ENCODE peak calls at places on chromosomes 13 and 19, in eight cellular contexts. O is NCI-H1092 treated with DMSO at 0.1 percent for 48 hours, S is type B pancreatic cell, F is HT1080, U is lower lobe of right lung, L is HFF-Myc, C is testis, Z is AML-193. W is an unnamed sample.
A peak's percentile ranks its signal among the peaks of the same experiment; 100 is the strongest.

GRCh38 chr19:38317104-38317612 is 1.4 kb upstream of the YIF1B start:
- DNase-seq in O (no peak), S (no peak), F (no peak), U (no peak), L (no peak), C (no peak), Z (peak; percentile 67), W (no peak)

GRCh38 chr13:47672245-47672975 is 328.7 kb downstream of the SUCLA2 start:
- DNase-seq in O (no peak), S (no peak), F (no peak), U (no peak), L (no peak), C (no peak), Z (no peak), W (no peak)

GRCh38 chr13:99681695-99682094 is 180.4 kb downstream of the TM9SF2 start:
- DNase-seq in O (no peak), S (no peak), F (no peak), U (no peak), L (no peak), C (no peak), Z (no peak), W (no peak)

GRCh38 chr19:50921391-50922315 is 10.5 kb upstream of the KLK4 start:
- DNase-seq in O (peak; percentile 23), S (no peak), F (no peak), U (no peak), L (no peak), C (peak; percentile 35), Z (no peak), W (no peak)

GRCh38 chr19:50661087-50661486 is 11.8 kb downstream of the C19orf81 start:
- DNase-seq in O (no peak), S (no peak), F (no peak), U (no peak), L (no peak), C (no peak), Z (no peak), W (no peak)

GRCh38 chr19:48127561-48127960 is 16.9 kb upstream of the PLA2G4C start:
- DNase-seq in O (no peak), S (no peak), F (no peak), U (no peak), L (no peak), C (no peak), Z (no peak), W (no peak)

GRCh38 chr13:110557610-110558305 is 3.8 kb downstream of the RAB20 start:
- DNase-seq in O (no peak), S (no peak), F (no peak), U (peak; percentile 87), L (no peak), C (no peak), Z (no peak), W (no peak)

GRCh38 chr19:57748029-57748428 is 1.4 kb downstream of the ZNF776 start:
- DNase-seq in O (no peak), S (no peak), F (no peak), U (no peak), L (no peak), C (no peak), Z (no peak), W (no peak)

GRCh38 chr19:15286688-15287355 is 45.5 kb downstream of the BRD4 start:
- DNase-seq in O (no peak), S (no peak), F (no peak), U (no peak), L (no peak), C (no peak), Z (no peak), W (no peak)

GRCh38 chr19:33064778-33065550 is at the start of gene RHPN2:
- DNase-seq in O (peak; percentile 8), S (peak; percentile 76), F (peak; percentile 49), U (peak; percentile 71), L (no peak), C (peak; percentile 55), Z (no peak), W (peak; percentile 69)

GRCh38 chr13:84303035-84303434 is 420.8 kb upstream of the SLITRK1 start:
- DNase-seq in O (no peak), S (no peak), F (peak; percentile 1), U (no peak), L (no peak), C (no peak), Z (no peak), W (no peak)

GRCh38 chr19:18002347-18002850 is 5.6 kb upstream of the ARRDC2 start:
- DNase-seq in O (no peak), S (no peak), F (no peak), U (peak; percentile 86), L (no peak), C (no peak), Z (peak; percentile 43), W (no peak)

GRCh38 chr13:101465877-101466276 is 13.4 kb downstream of the ITGBL1 start:
- DNase-seq in O (no peak), S (no peak), F (peak; percentile 69), U (no peak), L (no peak), C (no peak), Z (no peak), W (no peak)

GRCh38 chr13:114269281-114269770 is 12.1 kb upstream of the UPF3A start:
- DNase-seq in O (no peak), S (no peak), F (no peak), U (no peak), L (no peak), C (no peak), Z (no peak), W (no peak)

GRCh38 chr19:34667349-34668076 is 9.4 kb downstream of the SCGB2B2 start:
- DNase-seq in O (peak; percentile 51), S (no peak), F (no peak), U (peak; percentile 61), L (no peak), C (no peak), Z (no peak), W (no peak)

GRCh38 chr13:91133941-91134772 is 213.3 kb upstream of the MIR17HG start:
- DNase-seq in O (peak; percentile 81), S (no peak), F (peak; percentile 61), U (no peak), L (peak; percentile 24), C (peak; percentile 63), Z (peak; percentile 31), W (peak; percentile 37)

GRCh38 chr13:41610426-41610825 is 153.1 kb downstream of the RGCC start:
- DNase-seq in O (peak; percentile 1), S (no peak), F (peak; percentile 59), U (peak; percentile 87), L (peak; percentile 79), C (no peak), Z (no peak), W (no peak)

GRCh38 chr19:12723383-12723642 is 419 bp downstream of the TNPO2 start:
- DNase-seq in O (peak; percentile 28), S (no peak), F (no peak), U (no peak), L (no peak), C (no peak), Z (no peak), W (no peak)

GRCh38 chr13:36418022-36418805 is 14.1 kb upstream of the CCNA1 start:
- DNase-seq in O (no peak), S (no peak), F (peak; percentile 91), U (no peak), L (peak; percentile 22), C (no peak), Z (peak; percentile 93), W (no peak)

GRCh38 chr13:38395505-38395803 is 45.8 kb downstream of the UFM1 start:
- DNase-seq in O (no peak), S (no peak), F (no peak), U (no peak), L (no peak), C (no peak), Z (no peak), W (no peak)

GRCh38 chr13:36431204-36432105 is 840 bp upstream of the CCNA1 start:
- DNase-seq in O (no peak), S (no peak), F (no peak), U (peak; percentile 55), L (no peak), C (no peak), Z (no peak), W (no peak)

GRCh38 chr13:76677047-76677446 is 209.2 kb downstream of the KCTD12 start:
- DNase-seq in O (peak; percentile 15), S (no peak), F (no peak), U (no peak), L (no peak), C (peak; percentile 69), Z (no peak), W (no peak)

GRCh38 chr19:14272623-14273022 is 66.7 kb upstream of the ADGRL1 start:
- DNase-seq in O (no peak), S (no peak), F (no peak), U (no peak), L (no peak), C (no peak), Z (no peak), W (no peak)

W was measured in breast epithelium.